ENCODE peak calls at places on chromosomes 16 and 17, in ten cellular contexts. Z, I, N, G, R, B, X, F, D and Y are unnamed samples.

GRCh38 chr17:7443499-7444485 is 1.1 kb upstream of the CHRNB1 start:
- DNase-seq in Z (peak), I (no peak), N (no peak), G (peak), R (no peak), B (no peak), X (no peak), F (no peak), D (no peak), Y (no peak)

GRCh38 chr16:71628810-71629209 is 2.8 kb downstream of the MARVELD3 start:
- DNase-seq in Z (peak), I (no peak), N (no peak), G (no peak), R (no peak), B (no peak), X (no peak), F (no peak), D (no peak), Y (no peak)

GRCh38 chr17:71987634-71988033 is 133.2 kb upstream of the SOX9 start:
- DNase-seq in Z (no peak), I (no peak), N (no peak), G (peak), R (no peak), B (no peak), X (no peak), F (no peak), D (no peak), Y (no peak)

GRCh38 chr16:27334874-27335273 is 21.1 kb downstream of the IL4R start:
- DNase-seq in Z (peak), I (no peak), N (no peak), G (peak), R (no peak), B (no peak), X (no peak), F (no peak), D (no peak), Y (no peak)

GRCh38 chr17:7440823-7441174 is 1.5 kb downstream of the FGF11 start:
- DNase-seq in Z (peak), I (no peak), N (no peak), G (no peak), R (no peak), B (peak), X (no peak), F (peak), D (no peak), Y (peak)

GRCh38 chr17:47257651-47258339 is 4.2 kb downstream of the ITGB3 start:
- DNase-seq in Z (peak), I (no peak), N (no peak), G (peak), R (no peak), B (no peak), X (no peak), F (no peak), D (no peak), Y (no peak)

GRCh38 chr16:85650864-85651811 is 37.6 kb downstream of the GINS2 start:
- DNase-seq in Z (no peak), I (peak), N (no peak), G (no peak), R (no peak), B (peak), X (no peak), F (no peak), D (no peak), Y (no peak)

GRCh38 chr16:31708348-31708747 is 165.3 kb upstream of the ZNF267 start:
- DNase-seq in Z (no peak), I (no peak), N (no peak), G (no peak), R (peak), B (no peak), X (no peak), F (no peak), D (no peak), Y (no peak)

GRCh38 chr16:84475643-84476240 is 28.7 kb downstream of the MEAK7 start:
- DNase-seq in Z (no peak), I (no peak), N (no peak), G (peak), R (no peak), B (no peak), X (no peak), F (no peak), D (no peak), Y (no peak)

GRCh38 chr16:76653390-76654026 is 376.3 kb downstream of the CNTNAP4 start:
- DNase-seq in Z (peak), I (no peak), N (no peak), G (peak), R (peak), B (no peak), X (no peak), F (peak), D (peak), Y (peak)

GRCh38 chr17:16415031-16415924 is at the start of gene TRPV2:
- DNase-seq in Z (no peak), I (peak), N (no peak), G (no peak), R (peak), B (peak), X (no peak), F (peak), D (peak), Y (peak)

GRCh38 chr17:10135539-10136257 is 62.7 kb downstream of the GAS7 start:
- DNase-seq in Z (peak), I (peak), N (no peak), G (peak), R (peak), B (no peak), X (no peak), F (no peak), D (no peak), Y (no peak)

GRCh38 chr16:29804455-29805231 is 1.7 kb upstream of the MAZ start:
- DNase-seq in Z (peak), I (no peak), N (no peak), G (no peak), R (peak), B (peak), X (no peak), F (no peak), D (no peak), Y (no peak)

GRCh38 chr17:58533616-58534188 is 19.3 kb upstream of the MTMR4 start:
- DNase-seq in Z (no peak), I (no peak), N (no peak), G (no peak), R (no peak), B (no peak), X (no peak), F (no peak), D (no peak), Y (no peak)

GRCh38 chr17:69733171-69734014 is 318.9 kb downstream of the MAP2K6 start:
- DNase-seq in Z (peak), I (no peak), N (no peak), G (peak), R (no peak), B (peak), X (peak), F (no peak), D (peak), Y (no peak)

GRCh38 chr17:76994237-76994637 is 126.0 kb downstream of the MGAT5B start:
- DNase-seq in Z (no peak), I (no peak), N (no peak), G (no peak), R (no peak), B (no peak), X (no peak), F (no peak), D (no peak), Y (no peak)

GRCh38 chr17:12789976-12790805 is 893 bp downstream of the ARHGAP44 start:
- DNase-seq in Z (no peak), I (peak), N (peak), G (no peak), R (no peak), B (peak), X (no peak), F (no peak), D (no peak), Y (no peak)

GRCh38 chr17:73189417-73190099 is 3.3 kb upstream of the COG1 start:
- DNase-seq in Z (peak), I (no peak), N (no peak), G (peak), R (no peak), B (no peak), X (no peak), F (peak), D (peak), Y (peak)

GRCh38 chr17:4949321-4950074 is 1.2 kb upstream of the PFN1 start:
- DNase-seq in Z (peak), I (peak), N (peak), G (peak), R (peak), B (peak), X (no peak), F (peak), D (peak), Y (peak)

GRCh38 chr17:16929757-16930520 is 42.0 kb downstream of the TNFRSF13B start:
- DNase-seq in Z (no peak), I (no peak), N (no peak), G (no peak), R (no peak), B (no peak), X (no peak), F (no peak), D (no peak), Y (no peak)

GRCh38 chr16:88298882-88299745 is 83.6 kb upstream of the ZNF469 start:
- DNase-seq in Z (peak), I (no peak), N (no peak), G (peak), R (peak), B (no peak), X (no peak), F (no peak), D (no peak), Y (no peak)

GRCh38 chr17:76887809-76888208 is 19.6 kb downstream of the MGAT5B start:
- DNase-seq in Z (no peak), I (no peak), N (no peak), G (no peak), R (no peak), B (no peak), X (no peak), F (no peak), D (no peak), Y (no peak)

GRCh38 chr17:82301916-82302497 is 15.4 kb downstream of the CD7 start:
- DNase-seq in Z (no peak), I (no peak), N (no peak), G (no peak), R (peak), B (no peak), X (no peak), F (peak), D (no peak), Y (peak)

GRCh38 chr17:8005951-8006730 is 3.7 kb downstream of the GUCY2D start:
- DNase-seq in Z (no peak), I (no peak), N (no peak), G (no peak), R (no peak), B (no peak), X (no peak), F (peak), D (no peak), Y (peak)

GRCh38 chr17:18966831-18967624 is 15.1 kb downstream of the SLC5A10 start:
- DNase-seq in Z (no peak), I (no peak), N (no peak), G (peak), R (no peak), B (peak), X (peak), F (no peak), D (no peak), Y (no peak)

GRCh38 chr17:42132941-42133340 is 10.3 kb downstream of the HSPB9 start:
- DNase-seq in Z (peak), I (no peak), N (no peak), G (peak), R (no peak), B (no peak), X (peak), F (no peak), D (no peak), Y (no peak)

GRCh38 chr16:24670623-24671454 is 58.6 kb upstream of the TNRC6A start:
- DNase-seq in Z (peak), I (peak), N (no peak), G (peak), R (no peak), B (peak), X (peak), F (peak), D (peak), Y (peak)

GRCh38 chr17:65560628-65561371 is 648 bp downstream of the AXIN2 start:
- DNase-seq in Z (peak), I (peak), N (peak), G (peak), R (peak), B (peak), X (peak), F (peak), D (peak), Y (peak)

GRCh38 chr17:65562206-65562531 is 721 bp upstream of the AXIN2 start:
- DNase-seq in Z (no peak), I (no peak), N (no peak), G (no peak), R (no peak), B (no peak), X (no peak), F (no peak), D (no peak), Y (no peak)

GRCh38 chr17:65559483-65559801 is 2.0 kb downstream of the AXIN2 start:
- DNase-seq in Z (no peak), I (no peak), N (no peak), G (no peak), R (no peak), B (no peak), X (no peak), F (no peak), D (no peak), Y (no peak)

GRCh38 chr17:65559802-65560627 is 1.4 kb downstream of the AXIN2 start:
- DNase-seq in Z (no peak), I (peak), N (peak), G (no peak), R (peak), B (peak), X (no peak), F (peak), D (peak), Y (no peak)

GRCh38 chr17:65561394-65562205 is at the start of gene AXIN2:
- DNase-seq in Z (peak), I (peak), N (peak), G (peak), R (peak), B (peak), X (peak), F (peak), D (peak), Y (peak)
- TF ChIP-seq CTCF in Z (peak), I (no peak), N (peak), G (no peak), R (peak), B (no peak), X (no peak), F (no peak), D (no peak), Y (no peak)

GRCh38 chr16:69396187-69397061 is 10.6 kb upstream of the TERF2 start:
- DNase-seq in Z (peak), I (peak), N (peak), G (peak), R (peak), B (no peak), X (peak), F (peak), D (peak), Y (peak)
- TF ChIP-seq CTCF in Z (peak), I (peak), N (peak), G (peak), R (peak), B (peak), X (peak), F (peak), D (peak), Y (peak)

GRCh38 chr16:22813946-22814325 is at the start of gene HS3ST2:
- DNase-seq in Z (peak), I (no peak), N (peak), G (no peak), R (no peak), B (peak), X (no peak), F (peak), D (no peak), Y (no peak)
- TF ChIP-seq CTCF in Z (no peak), I (no peak), N (peak), G (no peak), R (no peak), B (peak), X (no peak), F (no peak), D (no peak), Y (no peak)

DNA sequence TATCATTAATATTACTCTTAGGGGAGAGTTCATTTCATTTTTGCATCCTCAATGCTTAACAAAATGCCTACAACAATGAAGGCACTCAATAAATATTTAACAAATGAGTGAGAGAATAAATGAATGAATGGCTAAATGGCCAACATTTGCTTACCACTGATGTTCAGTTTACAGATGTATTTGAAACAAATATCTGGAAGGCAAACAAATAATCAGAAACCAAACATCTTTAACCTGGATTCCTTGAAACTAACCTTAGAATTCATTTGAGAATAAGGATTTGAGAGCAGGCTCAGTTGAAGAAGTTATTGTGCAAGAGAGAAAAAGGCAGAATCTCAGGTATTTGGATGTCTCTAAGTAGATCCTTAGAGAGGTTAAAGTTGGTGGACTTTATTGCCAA is 8.4 kb downstream of the NACA2 start:
- DNase-seq in Z (no peak), I (no peak), N (no peak), G (no peak), R (no peak), B (no peak), X (no peak), F (no peak), D (no peak), Y (no peak)
- TF ChIP-seq CTCF in Z (no peak), I (no peak), N (no peak), G (no peak), R (no peak), B (no peak), X (no peak), F (no peak), D (no peak), Y (no peak)

GRCh38 chr16:47109361-47109760 is 34.4 kb downstream of the NETO2 start:
- DNase-seq in Z (no peak), I (no peak), N (no peak), G (no peak), R (no peak), B (no peak), X (no peak), F (no peak), D (no peak), Y (no peak)

GRCh38 chr16:47113130-47113529 is 30.6 kb downstream of the NETO2 start:
- DNase-seq in Z (no peak), I (no peak), N (no peak), G (no peak), R (no peak), B (no peak), X (no peak), F (no peak), D (no peak), Y (no peak)

DNA sequence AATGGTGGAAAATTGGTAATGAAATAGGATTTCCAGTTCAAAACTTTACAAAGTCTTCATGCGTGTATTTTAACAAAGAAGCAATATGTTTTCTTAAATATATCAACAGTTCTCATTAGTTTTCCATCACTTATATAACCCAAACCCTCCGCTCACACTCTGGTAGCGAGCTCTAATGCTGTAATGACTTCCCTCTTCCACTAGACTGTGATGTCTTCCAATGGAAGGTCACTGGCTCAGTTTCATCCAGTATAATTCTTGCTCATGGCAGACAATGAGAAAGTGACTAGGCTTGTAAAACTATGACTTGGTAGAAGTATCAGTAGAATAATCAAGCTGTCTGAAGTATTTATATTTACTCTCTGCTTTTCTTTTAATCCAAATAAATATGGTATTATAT is 32.8 kb downstream of the NETO2 start:
- DNase-seq in Z (peak), I (no peak), N (no peak), G (no peak), R (no peak), B (no peak), X (no peak), F (no peak), D (peak), Y (no peak)
- TF ChIP-seq CTCF in Z (no peak), I (no peak), N (peak), G (no peak), R (no peak), B (no peak), X (no peak), F (no peak), D (no peak), Y (no peak)

DNA sequence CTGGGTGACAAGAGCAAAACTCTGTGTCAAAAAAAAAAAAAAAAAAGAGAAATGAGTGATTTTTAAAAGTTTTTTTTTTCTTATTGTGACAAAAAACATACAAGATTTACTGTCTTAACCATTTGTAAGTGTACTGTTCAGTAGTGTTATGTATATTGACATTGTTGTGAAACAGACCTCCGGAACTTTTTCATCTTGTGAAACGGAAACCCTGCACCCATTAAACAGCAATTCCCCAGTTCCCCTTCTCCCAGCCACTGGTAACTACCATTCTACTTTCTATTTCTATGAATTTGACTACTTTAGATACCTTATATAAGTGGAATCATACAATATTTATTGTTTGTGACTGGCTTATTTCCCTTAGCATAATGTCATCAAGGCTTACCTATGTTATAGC is 18.7 kb downstream of the DUS2 start:
- DNase-seq in Z (no peak), I (no peak), N (no peak), G (no peak), R (no peak), B (no peak), X (no peak), F (no peak), D (no peak), Y (no peak)
- TF ChIP-seq CTCF in Z (no peak), I (no peak), N (no peak), G (no peak), R (no peak), B (no peak), X (no peak), F (no peak), D (no peak), Y (no peak)